ENCODE peak calls at places on chromosomes 7 and 10, in five cellular contexts. N is BJ; J is epithelial cell of esophagus; F is upper lobe of left lung; Z is activated CD8-positive, alpha-beta memory T cell treated with anti-CD3 and anti-CD28 coated beads, Interleukin-2, amount 50 U/mL, for 48 hours. G is an unnamed sample.

GRCh38 chr10:131857156-131858117 is 43.4 kb upstream of the PPP2R2D start:
- DNase-seq in N (no peak), J (no peak), F (peak; percentile 12), Z (no peak), G (no peak)

GRCh38 chr7:134932707-134933370 is 53.5 kb upstream of the AGBL3 start:
- DNase-seq in N (no peak), J (no peak), F (no peak), Z (no peak), G (no peak)

GRCh38 chr10:71234970-71235681 is 22.8 kb downstream of the UNC5B start:
- DNase-seq in N (peak; percentile 68), J (no peak), F (peak; percentile 51), Z (no peak), G (no peak)

GRCh38 chr7:1151156-1151555 is 8.8 kb downstream of the ZFAND2A start:
- DNase-seq in N (no peak), J (no peak), F (no peak), Z (no peak), G (no peak)

GRCh38 chr7:142418316-142418715 is 160.5 kb upstream of the PRSS58 start:
- DNase-seq in N (no peak), J (no peak), F (no peak), Z (no peak), G (no peak)

GRCh38 chr7:158495780-158496179 is 91.8 kb downstream of the PTPRN2 start:
- DNase-seq in N (no peak), J (peak; percentile 4), F (no peak), Z (no peak), G (no peak)

GRCh38 chr10:44974082-44974627 is 4.5 kb downstream of the DEPP1 start:
- DNase-seq in N (no peak), J (no peak), F (no peak), Z (no peak), G (no peak)

GRCh38 chr7:157905740-157906461 is 569.1 kb downstream of the DNAJB6 start:
- DNase-seq in N (no peak), J (no peak), F (no peak), Z (no peak), G (no peak)

GRCh38 chr10:82742478-82742877 is 867.5 kb downstream of the NRG3 start:
- DNase-seq in N (no peak), J (peak; percentile 29), F (no peak), Z (no peak), G (no peak)

GRCh38 chr10:89360153-89360552 is 17.7 kb upstream of the IFIT1B start:
- DNase-seq in N (no peak), J (no peak), F (no peak), Z (no peak), G (no peak)

GRCh38 chr10:42734537-42734936 is 48.1 kb upstream of the BMS1 start:
- DNase-seq in N (no peak), J (peak; percentile 14), F (peak; percentile 42), Z (no peak), G (no peak)

GRCh38 chr10:66782776-66783175 is 143.1 kb upstream of the LRRTM3 start:
- DNase-seq in N (no peak), J (no peak), F (no peak), Z (no peak), G (no peak)

GRCh38 chr7:70238171-70238575 is 639.9 kb downstream of the AUTS2 start:
- DNase-seq in N (no peak), J (no peak), F (peak; percentile 31), Z (no peak), G (no peak)

GRCh38 chr10:28263136-28263857 is 39.6 kb downstream of the MPP7 start:
- DNase-seq in N (no peak), J (peak; percentile 30), F (peak; percentile 59), Z (no peak), G (no peak)

GRCh38 chr7:51046103-51046466 is 263.4 kb upstream of the GRB10 start:
- DNase-seq in N (no peak), J (no peak), F (no peak), Z (no peak), G (no peak)

GRCh38 chr10:53108317-53108934 is 335.8 kb upstream of the MBL2 start:
- DNase-seq in N (no peak), J (peak; percentile 48), F (no peak), Z (no peak), G (no peak)

GRCh38 chr7:82615527-82615926 is 171.9 kb upstream of the CACNA2D1 start:
- DNase-seq in N (no peak), J (no peak), F (peak; percentile 41), Z (no peak), G (no peak)

GRCh38 chr10:71728218-71728737 is 8.7 kb upstream of the C10orf105 start:
- DNase-seq in N (no peak), J (no peak), F (no peak), Z (no peak), G (no peak)

GRCh38 chr7:52862321-52862720 is 173.1 kb upstream of the POM121L12 start:
- DNase-seq in N (no peak), J (no peak), F (no peak), Z (no peak), G (no peak)

GRCh38 chr10:33412261-33413092 is 78.0 kb upstream of the NRP1 start:
- DNase-seq in N (peak; percentile 54), J (peak; percentile 89), F (peak; percentile 42), Z (no peak), G (peak; percentile 80)